ENCODE peak calls at places on chromosome 11, in eight cellular contexts. One of them, this sample, is unnamed.

GRCh38 chr11:10329935-10330334 is 25.1 kb downstream of the ADM start:
- DNase-seq in heart left ventricle: no peak
- DNase-seq in OCI-LY7: no peak
- DNase-seq in cardiac muscle cell: peak
- DNase-seq in upper lobe of right lung: no peak
- DNase-seq in esophagus squamous epithelium: no peak
- DNase-seq in gastrocnemius medialis: no peak
- DNase-seq in choroid plexus epithelial cell: peak
- DNase-seq in this sample: no peak

GRCh38 chr11:70297341-70297740 is 26.9 kb downstream of the PPFIA1 start:
- DNase-seq in heart left ventricle: no peak
- DNase-seq in OCI-LY7: no peak
- DNase-seq in cardiac muscle cell: no peak
- DNase-seq in upper lobe of right lung: no peak
- DNase-seq in esophagus squamous epithelium: no peak
- DNase-seq in gastrocnemius medialis: no peak
- DNase-seq in choroid plexus epithelial cell: peak
- DNase-seq in this sample: no peak

GRCh38 chr11:129729823-129730222 is 85.8 kb upstream of the TMEM45B start:
- DNase-seq in heart left ventricle: no peak
- DNase-seq in OCI-LY7: no peak
- DNase-seq in cardiac muscle cell: no peak
- DNase-seq in upper lobe of right lung: no peak
- DNase-seq in esophagus squamous epithelium: no peak
- DNase-seq in gastrocnemius medialis: no peak
- DNase-seq in choroid plexus epithelial cell: no peak
- DNase-seq in this sample: no peak

GRCh38 chr11:118290923-118291322 is 13.6 kb upstream of the CD3E start:
- DNase-seq in heart left ventricle: no peak
- DNase-seq in OCI-LY7: peak
- DNase-seq in cardiac muscle cell: peak
- DNase-seq in upper lobe of right lung: no peak
- DNase-seq in esophagus squamous epithelium: no peak
- DNase-seq in gastrocnemius medialis: no peak
- DNase-seq in choroid plexus epithelial cell: peak
- DNase-seq in this sample: no peak

GRCh38 chr11:113477321-113477720 is 2.1 kb upstream of the DRD2 start:
- DNase-seq in heart left ventricle: no peak
- DNase-seq in OCI-LY7: no peak
- DNase-seq in cardiac muscle cell: peak
- DNase-seq in upper lobe of right lung: no peak
- DNase-seq in esophagus squamous epithelium: no peak
- DNase-seq in gastrocnemius medialis: no peak
- DNase-seq in choroid plexus epithelial cell: peak
- DNase-seq in this sample: peak

GRCh38 chr11:75719089-75719638 is 1.5 kb downstream of the MOGAT2 start:
- DNase-seq in heart left ventricle: peak
- DNase-seq in OCI-LY7: no peak
- DNase-seq in cardiac muscle cell: no peak
- DNase-seq in upper lobe of right lung: no peak
- DNase-seq in esophagus squamous epithelium: no peak
- DNase-seq in gastrocnemius medialis: no peak
- DNase-seq in choroid plexus epithelial cell: no peak
- DNase-seq in this sample: no peak

GRCh38 chr11:32751381-32751780 is 43.1 kb downstream of the CCDC73 start:
- DNase-seq in heart left ventricle: no peak
- DNase-seq in OCI-LY7: no peak
- DNase-seq in cardiac muscle cell: no peak
- DNase-seq in upper lobe of right lung: no peak
- DNase-seq in esophagus squamous epithelium: no peak
- DNase-seq in gastrocnemius medialis: no peak
- DNase-seq in choroid plexus epithelial cell: no peak
- DNase-seq in this sample: no peak

GRCh38 chr11:2767751-2768150 is 68.0 kb upstream of the KCNQ1OT1 start:
- DNase-seq in heart left ventricle: no peak
- DNase-seq in OCI-LY7: no peak
- DNase-seq in cardiac muscle cell: no peak
- DNase-seq in upper lobe of right lung: no peak
- DNase-seq in esophagus squamous epithelium: no peak
- DNase-seq in gastrocnemius medialis: no peak
- DNase-seq in choroid plexus epithelial cell: no peak
- DNase-seq in this sample: peak

GRCh38 chr11:65817312-65817814 is 16.4 kb upstream of the SNX32 start:
- DNase-seq in heart left ventricle: no peak
- DNase-seq in OCI-LY7: no peak
- DNase-seq in cardiac muscle cell: peak
- DNase-seq in upper lobe of right lung: no peak
- DNase-seq in esophagus squamous epithelium: no peak
- DNase-seq in gastrocnemius medialis: no peak
- DNase-seq in choroid plexus epithelial cell: no peak
- DNase-seq in this sample: no peak

GRCh38 chr11:132718711-132719641 is 813.3 kb downstream of the OPCML start:
- DNase-seq in heart left ventricle: no peak
- DNase-seq in OCI-LY7: no peak
- DNase-seq in cardiac muscle cell: peak
- DNase-seq in upper lobe of right lung: no peak
- DNase-seq in esophagus squamous epithelium: no peak
- DNase-seq in gastrocnemius medialis: no peak
- DNase-seq in choroid plexus epithelial cell: peak
- DNase-seq in this sample: no peak

GRCh38 chr11:26323837-26324236 is 8.1 kb upstream of the ANO3 start:
- DNase-seq in heart left ventricle: no peak
- DNase-seq in OCI-LY7: no peak
- DNase-seq in cardiac muscle cell: no peak
- DNase-seq in upper lobe of right lung: no peak
- DNase-seq in esophagus squamous epithelium: no peak
- DNase-seq in gastrocnemius medialis: no peak
- DNase-seq in choroid plexus epithelial cell: no peak
- DNase-seq in this sample: no peak

GRCh38 chr11:63592975-63593395 is 21.2 kb downstream of the PLAAT3 start:
- DNase-seq in heart left ventricle: no peak
- DNase-seq in OCI-LY7: peak
- DNase-seq in cardiac muscle cell: peak
- DNase-seq in upper lobe of right lung: no peak
- DNase-seq in esophagus squamous epithelium: no peak
- DNase-seq in gastrocnemius medialis: no peak
- DNase-seq in choroid plexus epithelial cell: peak
- DNase-seq in this sample: no peak

GRCh38 chr11:31807791-31808074 is 3.4 kb downstream of the PAX6 start:
- DNase-seq in heart left ventricle: no peak
- DNase-seq in OCI-LY7: no peak
- DNase-seq in cardiac muscle cell: no peak
- DNase-seq in upper lobe of right lung: no peak
- DNase-seq in esophagus squamous epithelium: no peak
- DNase-seq in gastrocnemius medialis: no peak
- DNase-seq in choroid plexus epithelial cell: no peak
- DNase-seq in this sample: no peak

GRCh38 chr11:45082744-45083543 is 63.5 kb upstream of the PRDM11 start:
- DNase-seq in heart left ventricle: no peak
- DNase-seq in OCI-LY7: peak
- DNase-seq in cardiac muscle cell: no peak
- DNase-seq in upper lobe of right lung: no peak
- DNase-seq in esophagus squamous epithelium: no peak
- DNase-seq in gastrocnemius medialis: no peak
- DNase-seq in choroid plexus epithelial cell: no peak
- DNase-seq in this sample: no peak

GRCh38 chr11:88246680-88247079 is 71.4 kb upstream of the RAB38 start:
- DNase-seq in heart left ventricle: no peak
- DNase-seq in OCI-LY7: no peak
- DNase-seq in cardiac muscle cell: peak
- DNase-seq in upper lobe of right lung: no peak
- DNase-seq in esophagus squamous epithelium: no peak
- DNase-seq in gastrocnemius medialis: no peak
- DNase-seq in choroid plexus epithelial cell: peak
- DNase-seq in this sample: no peak

GRCh38 chr11:10388096-10388495 is 67.0 kb upstream of the AMPD3 start:
- DNase-seq in heart left ventricle: no peak
- DNase-seq in OCI-LY7: no peak
- DNase-seq in cardiac muscle cell: no peak
- DNase-seq in upper lobe of right lung: no peak
- DNase-seq in esophagus squamous epithelium: no peak
- DNase-seq in gastrocnemius medialis: no peak
- DNase-seq in choroid plexus epithelial cell: no peak
- DNase-seq in this sample: no peak

GRCh38 chr11:73177380-73178091 is 35.4 kb upstream of the FCHSD2 start:
- DNase-seq in heart left ventricle: peak
- DNase-seq in OCI-LY7: no peak
- DNase-seq in cardiac muscle cell: peak
- DNase-seq in upper lobe of right lung: no peak
- DNase-seq in esophagus squamous epithelium: no peak
- DNase-seq in gastrocnemius medialis: peak
- DNase-seq in choroid plexus epithelial cell: no peak
- DNase-seq in this sample: no peak

GRCh38 chr11:2178906-2179494 is 7.4 kb upstream of the TH start:
- DNase-seq in heart left ventricle: no peak
- DNase-seq in OCI-LY7: no peak
- DNase-seq in cardiac muscle cell: peak
- DNase-seq in upper lobe of right lung: no peak
- DNase-seq in esophagus squamous epithelium: no peak
- DNase-seq in gastrocnemius medialis: no peak
- DNase-seq in choroid plexus epithelial cell: peak
- DNase-seq in this sample: no peak

GRCh38 chr11:1879342-1879940 is 12.3 kb downstream of the PRR33 start:
- DNase-seq in heart left ventricle: peak
- DNase-seq in OCI-LY7: no peak
- DNase-seq in cardiac muscle cell: no peak
- DNase-seq in upper lobe of right lung: peak
- DNase-seq in esophagus squamous epithelium: no peak
- DNase-seq in gastrocnemius medialis: no peak
- DNase-seq in choroid plexus epithelial cell: no peak
- DNase-seq in this sample: no peak

GRCh38 chr11:12070446-12071267 is 39.7 kb upstream of the MICAL2 start:
- DNase-seq in heart left ventricle: no peak
- DNase-seq in OCI-LY7: no peak
- DNase-seq in cardiac muscle cell: no peak
- DNase-seq in upper lobe of right lung: no peak
- DNase-seq in esophagus squamous epithelium: no peak
- DNase-seq in gastrocnemius medialis: peak
- DNase-seq in choroid plexus epithelial cell: peak
- DNase-seq in this sample: no peak

GRCh38 chr11:47550288-47551052 is 2.5 kb downstream of the CELF1 start:
- DNase-seq in heart left ventricle: no peak
- DNase-seq in OCI-LY7: peak
- DNase-seq in cardiac muscle cell: no peak
- DNase-seq in upper lobe of right lung: no peak
- DNase-seq in esophagus squamous epithelium: no peak
- DNase-seq in gastrocnemius medialis: peak
- DNase-seq in choroid plexus epithelial cell: peak
- DNase-seq in this sample: no peak
- H3K4me3 ChIP-seq in heart left ventricle: no peak
- H3K4me3 ChIP-seq in OCI-LY7: peak
- H3K4me3 ChIP-seq in cardiac muscle cell: no peak
- H3K4me3 ChIP-seq in upper lobe of right lung: peak
- H3K4me3 ChIP-seq in esophagus squamous epithelium: no peak
- H3K4me3 ChIP-seq in gastrocnemius medialis: peak
- H3K4me3 ChIP-seq in choroid plexus epithelial cell: no peak
- H3K4me3 ChIP-seq in this sample: no peak

DNA sequence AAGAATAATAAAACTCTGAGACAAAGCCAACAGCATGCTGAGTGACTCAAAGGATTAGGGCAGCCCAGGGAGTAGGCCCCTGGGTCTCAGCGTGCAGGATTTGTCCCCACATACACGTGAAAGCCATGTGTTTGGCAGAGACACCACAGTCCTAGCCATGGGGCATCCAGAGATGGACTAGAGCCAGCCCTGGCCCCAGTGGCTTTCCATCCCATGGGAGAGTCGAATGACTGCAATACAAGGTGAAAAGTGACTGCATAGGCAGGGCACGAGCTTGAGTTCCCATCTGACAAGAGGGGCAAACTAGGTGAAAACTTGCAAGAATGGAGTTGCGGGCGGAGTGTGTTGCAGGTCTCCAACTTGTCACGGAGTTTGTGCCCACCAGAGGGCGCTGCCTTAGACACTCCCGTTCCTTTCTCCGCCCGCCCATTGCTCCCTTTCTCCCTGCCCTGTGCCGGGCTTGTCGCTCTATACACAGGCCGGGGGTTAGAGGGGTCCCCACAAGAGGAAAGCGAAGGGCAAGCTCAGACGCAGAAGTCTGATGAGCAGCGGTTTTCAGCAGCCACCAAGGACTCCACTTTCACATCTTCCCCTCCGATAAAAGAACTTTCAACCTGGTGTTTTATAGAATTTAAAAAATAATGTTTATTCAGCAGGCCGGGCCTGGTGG is 24.2 kb downstream of the TSKU start:
- DNase-seq in heart left ventricle: peak
- DNase-seq in OCI-LY7: peak
- DNase-seq in cardiac muscle cell: peak
- DNase-seq in upper lobe of right lung: peak
- DNase-seq in esophagus squamous epithelium: no peak
- DNase-seq in gastrocnemius medialis: peak
- DNase-seq in choroid plexus epithelial cell: peak
- DNase-seq in this sample: no peak
- H3K4me3 ChIP-seq in heart left ventricle: peak
- H3K4me3 ChIP-seq in OCI-LY7: no peak
- H3K4me3 ChIP-seq in cardiac muscle cell: no peak
- H3K4me3 ChIP-seq in upper lobe of right lung: no peak
- H3K4me3 ChIP-seq in esophagus squamous epithelium: no peak
- H3K4me3 ChIP-seq in gastrocnemius medialis: peak
- H3K4me3 ChIP-seq in choroid plexus epithelial cell: peak
- H3K4me3 ChIP-seq in this sample: no peak

DNA sequence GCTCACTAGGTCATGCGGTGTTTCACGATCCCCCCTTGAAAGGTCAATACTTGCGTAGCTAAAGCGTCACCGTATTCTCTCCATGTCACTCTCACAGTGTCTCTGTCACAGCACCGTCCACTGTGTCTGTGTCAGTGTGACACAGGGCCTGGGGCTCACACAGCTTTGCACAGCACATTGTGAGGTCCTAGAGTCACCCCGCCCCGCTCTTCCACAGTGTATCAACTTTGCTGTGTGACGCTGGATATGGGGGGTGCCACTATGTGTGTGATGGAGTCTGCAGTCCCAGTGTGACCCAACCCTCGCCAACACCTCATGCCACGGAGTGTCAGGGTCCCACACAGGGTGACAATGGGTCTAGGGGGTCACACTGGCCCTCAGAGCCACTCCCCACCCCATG is 583 bp downstream of the P4HA3 start:
- DNase-seq in heart left ventricle: no peak
- DNase-seq in OCI-LY7: no peak
- DNase-seq in cardiac muscle cell: no peak
- DNase-seq in upper lobe of right lung: no peak
- DNase-seq in esophagus squamous epithelium: no peak
- DNase-seq in gastrocnemius medialis: no peak
- DNase-seq in choroid plexus epithelial cell: no peak
- DNase-seq in this sample: no peak
- H3K4me3 ChIP-seq in heart left ventricle: peak
- H3K4me3 ChIP-seq in OCI-LY7: no peak
- H3K4me3 ChIP-seq in cardiac muscle cell: peak
- H3K4me3 ChIP-seq in upper lobe of right lung: peak
- H3K4me3 ChIP-seq in esophagus squamous epithelium: peak
- H3K4me3 ChIP-seq in gastrocnemius medialis: peak
- H3K4me3 ChIP-seq in choroid plexus epithelial cell: peak
- H3K4me3 ChIP-seq in this sample: peak

GRCh38 chr11:79439893-79440450 is 858 bp downstream of the TENM4 start:
- DNase-seq in heart left ventricle: peak
- DNase-seq in OCI-LY7: no peak
- DNase-seq in cardiac muscle cell: no peak
- DNase-seq in upper lobe of right lung: peak
- DNase-seq in esophagus squamous epithelium: no peak
- DNase-seq in gastrocnemius medialis: no peak
- DNase-seq in choroid plexus epithelial cell: peak
- DNase-seq in this sample: no peak
- H3K4me3 ChIP-seq in heart left ventricle: peak
- H3K4me3 ChIP-seq in OCI-LY7: no peak
- H3K4me3 ChIP-seq in cardiac muscle cell: peak
- H3K4me3 ChIP-seq in upper lobe of right lung: peak
- H3K4me3 ChIP-seq in esophagus squamous epithelium: peak
- H3K4me3 ChIP-seq in gastrocnemius medialis: peak
- H3K4me3 ChIP-seq in choroid plexus epithelial cell: peak
- H3K4me3 ChIP-seq in this sample: peak

This sample was measured in vagina.